ENCODE peak calls at places on chromosome 15, in six cellular contexts. G, D, F, P, L and Z are unnamed samples.

GRCh38 chr15:32852771-32853170 is 135.0 kb downstream of the GREM1 start:
- DNase-seq in G (no peak), D (no peak), F (no peak), P (no peak), L (no peak), Z (no peak)

GRCh38 chr15:52558196-52558595 is 10.6 kb downstream of the ARPP19 start:
- DNase-seq in G (peak; percentile 96), D (no peak), F (peak; percentile 78), P (peak; percentile 85), L (peak; percentile 50), Z (no peak)

GRCh38 chr15:80567721-80568157 is 127.4 kb upstream of the ABHD17C start:
- DNase-seq in G (peak; percentile 68), D (peak; percentile 53), F (peak; percentile 89), P (peak; percentile 83), L (peak; percentile 83), Z (peak; percentile 85)

GRCh38 chr15:59406446-59406845 is 31.5 kb upstream of the FAM81A start:
- DNase-seq in G (no peak), D (no peak), F (no peak), P (no peak), L (no peak), Z (no peak)

GRCh38 chr15:90463381-90463780 is 66.3 kb upstream of the CRTC3 start:
- DNase-seq in G (peak; percentile 64), D (no peak), F (peak; percentile 76), P (peak; percentile 93), L (peak; percentile 82), Z (no peak)

GRCh38 chr15:81152799-81153198 is 18.7 kb downstream of the CFAP161 start:
- DNase-seq in G (peak; percentile 26), D (no peak), F (peak; percentile 48), P (peak; percentile 15), L (no peak), Z (no peak)

GRCh38 chr15:96851613-96852012 is 521.1 kb downstream of the NR2F2 start:
- DNase-seq in G (peak; percentile 13), D (no peak), F (peak; percentile 12), P (peak; percentile 72), L (no peak), Z (no peak)

GRCh38 chr15:48059786-48060185 is 61.0 kb upstream of the SLC24A5 start:
- DNase-seq in G (no peak), D (peak; percentile 12), F (peak; percentile 14), P (peak; percentile 58), L (no peak), Z (no peak)

GRCh38 chr15:99104788-99105515 is at the start of gene SYNM:
- DNase-seq in G (peak; percentile 74), D (peak; percentile 81), F (peak; percentile 72), P (peak; percentile 63), L (peak; percentile 37), Z (no peak)

GRCh38 chr15:36278219-36278618 is 301.2 kb upstream of the CDIN1 start:
- DNase-seq in G (peak; percentile 36), D (no peak), F (peak; percentile 11), P (peak; percentile 35), L (peak; percentile 41), Z (no peak)

GRCh38 chr15:36632196-36632595 is 52.8 kb downstream of the CDIN1 start:
- DNase-seq in G (peak; percentile 83), D (no peak), F (peak; percentile 75), P (peak; percentile 76), L (peak; percentile 69), Z (no peak)

GRCh38 chr15:101105059-101105851 is 146.6 kb downstream of the CHSY1 start:
- DNase-seq in G (peak; percentile 17), D (no peak), F (peak; percentile 34), P (peak; percentile 49), L (no peak), Z (no peak)

GRCh38 chr15:71137138-71137518 is 21.9 kb downstream of the THSD4 start:
- DNase-seq in G (no peak), D (no peak), F (no peak), P (no peak), L (no peak), Z (no peak)

GRCh38 chr15:76060098-76060989 is 559 bp downstream of the TMEM266 start:
- DNase-seq in G (no peak), D (no peak), F (no peak), P (no peak), L (no peak), Z (no peak)

GRCh38 chr15:62142736-62143135 is 22.3 kb downstream of the C2CD4B start:
- DNase-seq in G (no peak), D (no peak), F (no peak), P (no peak), L (no peak), Z (no peak)
- TF ChIP-seq CTCF in G (no peak), D (no peak), F (no peak), P (no peak), L (peak; percentile 36), Z (no peak)

GRCh38 chr15:92953569-92953968 is 53.4 kb downstream of the CHD2 start:
- DNase-seq in G (no peak), D (no peak), F (no peak), P (no peak), L (no peak), Z (no peak)

GRCh38 chr15:92955706-92956105 is 55.6 kb downstream of the CHD2 start:
- DNase-seq in G (no peak), D (no peak), F (no peak), P (no peak), L (no peak), Z (no peak)

GRCh38 chr15:92952451-92952850 is 52.3 kb downstream of the CHD2 start:
- DNase-seq in G (no peak), D (no peak), F (no peak), P (no peak), L (no peak), Z (no peak)

GRCh38 chr15:92953997-92954396 is 53.9 kb downstream of the CHD2 start:
- DNase-seq in G (no peak), D (no peak), F (no peak), P (no peak), L (no peak), Z (no peak)

GRCh38 chr15:92954578-92954977 is 54.5 kb downstream of the CHD2 start:
- DNase-seq in G (no peak), D (peak; percentile 4), F (no peak), P (no peak), L (no peak), Z (no peak)
- TF ChIP-seq CTCF in G (peak; percentile 44), D (peak; percentile 23), F (peak; percentile 17), P (no peak), L (peak; percentile 65), Z (peak; percentile 5)

DNA sequence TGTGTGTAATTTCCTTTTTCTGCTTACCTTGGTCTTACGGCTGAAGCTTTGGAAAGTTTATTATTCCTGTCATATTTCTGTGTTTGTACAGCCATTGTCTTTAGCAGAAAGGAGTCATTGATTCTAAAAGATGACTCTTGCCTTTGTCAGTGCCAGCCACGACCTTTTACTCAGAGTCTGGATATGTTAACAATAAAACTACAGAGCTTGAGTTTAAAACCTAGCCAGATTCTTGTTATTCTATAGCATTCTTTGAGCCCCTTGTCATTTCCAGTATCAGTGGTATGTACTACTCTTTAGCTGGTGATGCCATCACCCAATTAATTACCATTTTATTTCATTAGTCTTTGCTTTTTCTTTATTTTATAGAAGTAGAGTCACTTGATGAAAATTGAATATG is 142.4 kb downstream of the TCF12 start:
- DNase-seq in G (peak; percentile 94), D (no peak), F (peak; percentile 89), P (peak; percentile 94), L (peak; percentile 83), Z (peak; percentile 4)
- TF ChIP-seq CTCF in G (no peak), D (no peak), F (no peak), P (no peak), L (no peak), Z (no peak)

DNA sequence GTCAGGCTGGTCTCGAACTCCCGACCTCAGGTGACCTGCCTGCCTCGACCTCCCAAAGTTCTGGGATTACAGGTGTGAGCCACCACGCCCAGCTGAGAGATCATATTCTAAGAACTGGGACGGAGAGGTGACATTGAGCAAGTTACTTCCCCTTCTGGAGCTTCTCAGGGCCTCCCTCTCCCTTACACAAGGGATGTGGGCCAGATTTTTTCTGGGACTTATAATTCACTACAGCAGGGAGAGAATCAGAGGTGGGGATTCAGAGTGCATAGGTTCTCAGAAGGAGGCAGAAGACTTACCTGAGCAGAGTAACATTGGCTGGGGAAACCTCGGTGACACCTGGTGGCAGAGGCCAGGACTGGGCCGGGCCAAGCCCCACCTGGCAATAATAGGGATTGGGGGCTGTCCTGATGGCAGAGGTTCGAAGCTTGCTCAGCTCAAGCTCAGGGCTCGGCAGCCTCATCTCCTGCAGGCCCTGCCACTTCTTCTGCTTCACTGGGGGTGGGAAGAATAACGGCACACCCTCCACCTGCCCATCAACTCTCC is 6.8 kb downstream of the LTK start:
- DNase-seq in G (no peak), D (no peak), F (no peak), P (no peak), L (no peak), Z (no peak)
- TF ChIP-seq CTCF in G (peak; percentile 39), D (no peak), F (no peak), P (no peak), L (no peak), Z (no peak)

GRCh38 chr15:74320358-74321247 is 46.8 kb downstream of the CYP11A1 start:
- DNase-seq in G (peak; percentile 19), D (peak; percentile 81), F (peak; percentile 23), P (no peak), L (peak; percentile 35), Z (no peak)
- TF ChIP-seq CTCF in G (peak; percentile 79), D (peak; percentile 55), F (peak; percentile 69), P (peak; percentile 70), L (peak; percentile 90), Z (peak; percentile 84)

DNA sequence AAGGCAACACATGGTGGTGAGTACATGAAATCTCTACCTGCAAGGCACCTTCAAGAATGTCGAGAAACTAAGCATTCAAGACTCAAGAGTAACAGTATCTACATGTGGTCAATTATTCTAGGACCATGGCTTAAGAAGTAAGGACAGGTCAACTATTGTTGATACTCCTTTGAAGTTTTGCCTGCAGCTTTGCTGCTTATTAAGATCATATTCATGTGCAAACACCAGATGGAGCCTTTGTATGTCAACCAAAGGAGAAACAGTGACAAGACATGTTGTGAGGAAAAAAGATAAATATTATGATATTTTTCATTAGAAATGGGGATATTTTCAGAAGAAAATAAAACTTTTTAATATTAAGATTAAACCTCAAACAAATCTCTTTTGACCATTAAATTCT is 52.3 kb upstream of the FGF7 start:
- DNase-seq in G (no peak), D (no peak), F (peak; percentile 39), P (peak; percentile 8), L (peak; percentile 47), Z (no peak)
- TF ChIP-seq CTCF in G (peak; percentile 49), D (no peak), F (peak; percentile 31), P (peak; percentile 36), L (peak; percentile 73), Z (peak; percentile 27)

DNA sequence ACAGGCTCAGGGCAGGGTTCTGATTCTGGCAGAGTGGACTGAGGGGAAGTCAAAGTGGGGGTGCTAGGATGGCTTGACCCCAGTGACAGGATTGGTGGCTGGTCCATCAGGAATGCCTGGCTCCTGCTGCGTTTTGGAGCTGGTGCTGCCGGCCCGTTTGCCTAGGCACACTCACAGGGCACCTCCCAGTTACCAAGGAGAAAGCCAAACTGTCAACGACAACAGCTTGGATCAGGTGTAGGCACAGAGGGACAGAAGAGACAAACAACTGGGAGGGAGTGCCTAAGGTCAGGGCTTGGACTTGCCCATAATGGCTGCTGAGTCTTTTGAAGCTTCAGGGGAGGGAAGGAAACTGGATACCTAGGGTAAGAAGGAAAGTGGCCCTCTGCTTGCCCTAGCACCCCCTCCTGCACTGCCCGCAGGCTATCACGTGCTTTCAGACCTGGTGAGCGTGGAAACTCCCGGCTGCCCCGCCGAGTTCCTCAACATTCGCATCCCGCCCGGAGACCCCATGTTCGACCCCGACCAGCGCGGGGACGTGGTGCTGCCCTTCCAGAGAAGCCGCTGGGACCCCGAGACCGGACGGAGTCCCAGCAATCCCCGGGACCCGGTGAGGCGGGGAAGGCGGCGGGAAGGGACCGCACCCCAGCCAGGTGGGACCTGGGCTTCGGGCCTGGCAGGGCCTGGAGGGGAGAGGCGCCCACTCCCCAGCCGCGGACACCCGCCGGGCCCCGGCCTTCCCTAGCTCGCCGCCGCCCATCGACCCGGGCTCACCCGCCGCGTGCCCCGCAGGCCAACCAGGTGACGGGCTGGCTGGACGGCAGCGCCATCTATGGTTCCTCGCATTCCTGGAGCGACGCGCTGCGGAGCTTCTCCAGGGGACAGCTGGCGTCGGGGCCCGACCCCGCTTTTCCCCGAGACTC is 5.1 kb downstream of the DUOX1 start:
- DNase-seq in G (no peak), D (peak; percentile 67), F (no peak), P (no peak), L (no peak), Z (no peak)
- TF ChIP-seq CTCF in G (no peak), D (no peak), F (no peak), P (no peak), L (no peak), Z (no peak)